ENCODE peak calls at places on chromosomes 16 and 17, in ten cellular contexts. One of them, this sample, is unnamed. For H3K4me1 and H3K9me3, the result is how much of the 10 kb centered on the place peaks cover.

GRCh38 chr16:56068816-56069215 is 122.5 kb upstream of the GNAO1 start:
- DNase-seq in H9: no peak
- DNase-seq in esophagus squamous epithelium: no peak
- DNase-seq in adrenal gland: no peak
- DNase-seq in heart left ventricle: no peak
- DNase-seq in colonic mucosa: no peak
- DNase-seq in upper lobe of left lung: no peak
- DNase-seq in A549: no peak
- DNase-seq in prostate gland: no peak
- DNase-seq in heart right ventricle: no peak
- DNase-seq in this sample: no peak

GRCh38 chr16:27595993-27596392 is 46.0 kb downstream of the KATNIP start:
- DNase-seq in adrenal gland: no peak
- DNase-seq in A549: no peak
- DNase-seq in prostate gland: no peak
- DNase-seq in colonic mucosa: no peak
- DNase-seq in heart right ventricle: no peak
- DNase-seq in esophagus squamous epithelium: no peak
- DNase-seq in upper lobe of left lung: no peak
- DNase-seq in heart left ventricle: no peak
- DNase-seq in H9: no peak
- DNase-seq in this sample: no peak

GRCh38 chr17:5416886-5417285 is 2.6 kb downstream of the NUP88 start:
- DNase-seq in upper lobe of left lung: no peak
- DNase-seq in prostate gland: no peak
- DNase-seq in esophagus squamous epithelium: no peak
- DNase-seq in colonic mucosa: peak
- DNase-seq in H9: no peak
- DNase-seq in heart left ventricle: no peak
- DNase-seq in adrenal gland: no peak
- DNase-seq in heart right ventricle: no peak
- DNase-seq in A549: no peak
- DNase-seq in this sample: no peak

GRCh38 chr17:27241346-27241946 is 52.5 kb upstream of the WSB1 start:
- DNase-seq in upper lobe of left lung: peak
- DNase-seq in heart right ventricle: no peak
- DNase-seq in A549: peak
- DNase-seq in esophagus squamous epithelium: no peak
- DNase-seq in adrenal gland: no peak
- DNase-seq in H9: peak
- DNase-seq in heart left ventricle: no peak
- DNase-seq in prostate gland: peak
- DNase-seq in colonic mucosa: no peak
- DNase-seq in this sample: no peak

GRCh38 chr16:68526143-68526781 is 12.8 kb upstream of the ZFP90 start:
- DNase-seq in colonic mucosa: no peak
- DNase-seq in adrenal gland: no peak
- DNase-seq in heart right ventricle: no peak
- DNase-seq in H9: no peak
- DNase-seq in A549: peak
- DNase-seq in esophagus squamous epithelium: no peak
- DNase-seq in upper lobe of left lung: no peak
- DNase-seq in prostate gland: no peak
- DNase-seq in heart left ventricle: no peak
- DNase-seq in this sample: no peak

GRCh38 chr17:75753514-75754377 is 11.2 kb downstream of the GALK1 start:
- DNase-seq in prostate gland: no peak
- DNase-seq in H9: peak
- DNase-seq in esophagus squamous epithelium: no peak
- DNase-seq in upper lobe of left lung: peak
- DNase-seq in heart left ventricle: peak
- DNase-seq in colonic mucosa: peak
- DNase-seq in heart right ventricle: peak
- DNase-seq in adrenal gland: peak
- DNase-seq in A549: no peak
- DNase-seq in this sample: no peak

GRCh38 chr17:45063198-45063597 is 2.1 kb downstream of the NMT1 start:
- DNase-seq in heart right ventricle: no peak
- DNase-seq in heart left ventricle: no peak
- DNase-seq in A549: no peak
- DNase-seq in esophagus squamous epithelium: no peak
- DNase-seq in H9: no peak
- DNase-seq in colonic mucosa: no peak
- DNase-seq in adrenal gland: no peak
- DNase-seq in prostate gland: no peak
- DNase-seq in upper lobe of left lung: no peak
- DNase-seq in this sample: no peak

GRCh38 chr17:7740481-7741001 is 23.0 kb downstream of the DNAH2 start:
- DNase-seq in H9: no peak
- DNase-seq in heart right ventricle: no peak
- DNase-seq in heart left ventricle: no peak
- DNase-seq in prostate gland: no peak
- DNase-seq in adrenal gland: peak
- DNase-seq in colonic mucosa: no peak
- DNase-seq in esophagus squamous epithelium: no peak
- DNase-seq in upper lobe of left lung: no peak
- DNase-seq in A549: no peak
- DNase-seq in this sample: no peak

GRCh38 chr17:59366040-59366757 is 34.7 kb downstream of the YPEL2 start:
- DNase-seq in colonic mucosa: no peak
- DNase-seq in upper lobe of left lung: peak
- DNase-seq in adrenal gland: no peak
- DNase-seq in H9: peak
- DNase-seq in prostate gland: no peak
- DNase-seq in A549: no peak
- DNase-seq in heart left ventricle: no peak
- DNase-seq in heart right ventricle: no peak
- DNase-seq in esophagus squamous epithelium: no peak
- DNase-seq in this sample: no peak

GRCh38 chr16:67393790-67394270 is 532 bp upstream of the TPPP3 start:
- DNase-seq in colonic mucosa: no peak
- DNase-seq in heart right ventricle: no peak
- DNase-seq in A549: no peak
- DNase-seq in adrenal gland: no peak
- DNase-seq in H9: no peak
- DNase-seq in heart left ventricle: no peak
- DNase-seq in upper lobe of left lung: no peak
- DNase-seq in esophagus squamous epithelium: no peak
- DNase-seq in prostate gland: no peak
- DNase-seq in this sample: no peak

GRCh38 chr17:75808905-75809621 is 24.5 kb downstream of the UNK start:
- DNase-seq in H9: peak
- DNase-seq in colonic mucosa: no peak
- DNase-seq in heart right ventricle: peak
- DNase-seq in A549: no peak
- DNase-seq in upper lobe of left lung: no peak
- DNase-seq in prostate gland: peak
- DNase-seq in esophagus squamous epithelium: no peak
- DNase-seq in heart left ventricle: peak
- DNase-seq in adrenal gland: peak
- DNase-seq in this sample: peak

GRCh38 chr17:491086-492014 is 138.7 kb upstream of the RPH3AL start:
- DNase-seq in heart left ventricle: peak
- DNase-seq in A549: peak
- DNase-seq in colonic mucosa: peak
- DNase-seq in heart right ventricle: peak
- DNase-seq in upper lobe of left lung: peak
- DNase-seq in esophagus squamous epithelium: no peak
- DNase-seq in prostate gland: peak
- DNase-seq in adrenal gland: peak
- DNase-seq in H9: peak
- DNase-seq in this sample: no peak

GRCh38 chr17:55706808-55707773 is 15.6 kb downstream of the TMEM100 start:
- DNase-seq in upper lobe of left lung: no peak
- DNase-seq in heart right ventricle: no peak
- DNase-seq in prostate gland: no peak
- DNase-seq in A549: no peak
- DNase-seq in colonic mucosa: no peak
- DNase-seq in esophagus squamous epithelium: no peak
- DNase-seq in adrenal gland: no peak
- DNase-seq in heart left ventricle: no peak
- DNase-seq in H9: peak
- DNase-seq in this sample: no peak

GRCh38 chr16:77788196-77789084 is at the start of gene VAT1L:
- DNase-seq in H9: peak
- DNase-seq in heart right ventricle: peak
- DNase-seq in upper lobe of left lung: no peak
- DNase-seq in esophagus squamous epithelium: no peak
- DNase-seq in colonic mucosa: peak
- DNase-seq in adrenal gland: peak
- DNase-seq in prostate gland: no peak
- DNase-seq in A549: peak
- DNase-seq in heart left ventricle: peak
- DNase-seq in this sample: no peak

GRCh38 chr17:52828621-52829020 is 670.1 kb upstream of the CA10 start:
- DNase-seq in heart right ventricle: no peak
- DNase-seq in colonic mucosa: no peak
- DNase-seq in adrenal gland: no peak
- DNase-seq in A549: peak
- DNase-seq in prostate gland: no peak
- DNase-seq in heart left ventricle: no peak
- DNase-seq in upper lobe of left lung: no peak
- DNase-seq in H9: no peak
- DNase-seq in esophagus squamous epithelium: no peak
- DNase-seq in this sample: no peak

GRCh38 chr17:77959926-77960521 is 1.5 kb downstream of the TNRC6C start:
- DNase-seq in H9: peak
- DNase-seq in heart left ventricle: no peak
- DNase-seq in heart right ventricle: peak
- DNase-seq in prostate gland: no peak
- DNase-seq in A549: no peak
- DNase-seq in adrenal gland: no peak
- DNase-seq in upper lobe of left lung: no peak
- DNase-seq in colonic mucosa: no peak
- DNase-seq in esophagus squamous epithelium: no peak
- DNase-seq in this sample: no peak

GRCh38 chr16:89319628-89319882 is 102.1 kb downstream of the ZNF778 start:
- DNase-seq in A549: no peak
- DNase-seq in esophagus squamous epithelium: no peak
- DNase-seq in adrenal gland: no peak
- DNase-seq in prostate gland: no peak
- DNase-seq in upper lobe of left lung: no peak
- DNase-seq in heart right ventricle: no peak
- DNase-seq in H9: no peak
- DNase-seq in colonic mucosa: no peak
- DNase-seq in heart left ventricle: no peak
- DNase-seq in this sample: no peak

GRCh38 chr17:79027274-79027924 is 3.4 kb downstream of the C1QTNF1 start:
- DNase-seq in A549: no peak
- DNase-seq in colonic mucosa: no peak
- DNase-seq in upper lobe of left lung: peak
- DNase-seq in esophagus squamous epithelium: no peak
- DNase-seq in prostate gland: no peak
- DNase-seq in H9: no peak
- DNase-seq in adrenal gland: peak
- DNase-seq in heart right ventricle: no peak
- DNase-seq in heart left ventricle: no peak
- DNase-seq in this sample: no peak

DNA sequence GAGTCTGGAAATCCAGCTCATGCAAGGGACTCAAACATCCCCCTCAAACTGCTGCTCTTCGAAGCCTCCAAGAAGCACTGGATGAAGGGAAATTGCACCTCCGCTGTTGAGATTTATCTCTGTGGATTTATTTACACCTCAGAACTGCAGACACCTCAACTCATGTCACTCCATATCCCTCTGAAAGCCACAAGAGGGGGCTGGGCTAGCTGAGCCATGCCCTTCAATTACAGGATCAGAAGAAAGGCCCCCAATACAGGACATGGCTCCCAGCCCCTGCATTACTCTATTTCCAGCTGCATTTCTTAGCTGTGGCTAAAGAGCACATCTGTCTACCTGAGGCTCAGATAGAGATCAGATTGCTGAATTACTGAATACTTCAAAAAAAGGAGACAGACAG is 103.1 kb upstream of the DYNLRB2 start:
- DNase-seq in heart left ventricle: no peak
- DNase-seq in A549: no peak
- DNase-seq in heart right ventricle: no peak
- DNase-seq in colonic mucosa: no peak
- DNase-seq in esophagus squamous epithelium: no peak
- DNase-seq in upper lobe of left lung: no peak
- DNase-seq in H9: peak
- DNase-seq in prostate gland: no peak
- DNase-seq in adrenal gland: no peak
- DNase-seq in this sample: no peak
- TF ChIP-seq CTCF in heart left ventricle: no peak
- TF ChIP-seq CTCF in A549: no peak
- TF ChIP-seq CTCF in heart right ventricle: no peak
- TF ChIP-seq CTCF in colonic mucosa: no peak
- TF ChIP-seq CTCF in esophagus squamous epithelium: no peak
- TF ChIP-seq CTCF in upper lobe of left lung: no peak
- TF ChIP-seq CTCF in H9: peak
- TF ChIP-seq CTCF in prostate gland: no peak
- TF ChIP-seq CTCF in adrenal gland: no peak
- TF ChIP-seq CTCF in this sample: no peak

GRCh38 chr16:49505556-49505955 is 132.0 kb downstream of the C16orf78 start:
- DNase-seq in esophagus squamous epithelium: no peak
- DNase-seq in upper lobe of left lung: no peak
- DNase-seq in adrenal gland: no peak
- DNase-seq in heart right ventricle: no peak
- DNase-seq in A549: no peak
- DNase-seq in prostate gland: no peak
- DNase-seq in H9: no peak
- DNase-seq in colonic mucosa: no peak
- DNase-seq in heart left ventricle: no peak
- DNase-seq in this sample: no peak
- H3K4me1 ChIP-seq in esophagus squamous epithelium: under half
- H3K4me1 ChIP-seq in upper lobe of left lung: under half
- H3K4me1 ChIP-seq in adrenal gland: under half
- H3K4me1 ChIP-seq in heart right ventricle: under half
- H3K4me1 ChIP-seq in A549: under half
- H3K4me1 ChIP-seq in prostate gland: under half
- H3K4me1 ChIP-seq in H9: under half
- H3K4me1 ChIP-seq in colonic mucosa: under half
- H3K4me1 ChIP-seq in heart left ventricle: under half
- H3K4me1 ChIP-seq in this sample: under half

DNA sequence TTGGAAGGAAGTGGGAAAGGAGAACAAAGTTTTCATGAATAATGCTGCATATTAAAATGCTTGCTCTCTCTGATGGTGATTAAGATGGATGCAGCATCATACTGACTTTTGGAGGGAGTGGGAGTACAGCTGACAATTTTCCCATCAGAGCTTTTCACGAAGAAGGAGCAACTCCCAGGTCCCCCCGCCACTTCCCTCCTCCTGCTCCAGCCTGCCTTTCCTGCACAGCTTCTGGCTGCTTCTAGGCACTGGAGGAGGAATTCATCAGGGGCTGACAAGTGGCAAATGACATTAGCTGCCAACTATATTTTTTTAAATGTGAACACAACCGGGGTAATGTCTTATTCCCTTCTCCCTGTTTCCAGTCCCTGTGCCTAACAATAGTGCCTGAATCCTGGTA is 477.9 kb downstream of the SHISA9 start:
- DNase-seq in heart right ventricle: no peak
- DNase-seq in heart left ventricle: no peak
- DNase-seq in colonic mucosa: no peak
- DNase-seq in prostate gland: no peak
- DNase-seq in H9: no peak
- DNase-seq in upper lobe of left lung: no peak
- DNase-seq in A549: no peak
- DNase-seq in esophagus squamous epithelium: no peak
- DNase-seq in adrenal gland: no peak
- DNase-seq in this sample: no peak
- H3K9me3 ChIP-seq in heart right ventricle: under half
- H3K9me3 ChIP-seq in heart left ventricle: under half
- H3K9me3 ChIP-seq in colonic mucosa: under half
- H3K9me3 ChIP-seq in prostate gland: under half
- H3K9me3 ChIP-seq in H9: under half
- H3K9me3 ChIP-seq in upper lobe of left lung: under half
- H3K9me3 ChIP-seq in A549: under half
- H3K9me3 ChIP-seq in esophagus squamous epithelium: under half
- H3K9me3 ChIP-seq in adrenal gland: under half
- H3K9me3 ChIP-seq in this sample: under half

GRCh38 chr17:42459256-42459982 is 741 bp downstream of the ATP6V0A1 start:
- DNase-seq in A549: peak
- DNase-seq in esophagus squamous epithelium: no peak
- DNase-seq in heart left ventricle: peak
- DNase-seq in adrenal gland: peak
- DNase-seq in H9: peak
- DNase-seq in prostate gland: peak
- DNase-seq in heart right ventricle: peak
- DNase-seq in colonic mucosa: peak
- DNase-seq in upper lobe of left lung: peak
- DNase-seq in this sample: peak
- TF ChIP-seq CTCF in A549: peak
- TF ChIP-seq CTCF in esophagus squamous epithelium: peak
- TF ChIP-seq CTCF in heart left ventricle: peak
- TF ChIP-seq CTCF in adrenal gland: peak
- TF ChIP-seq CTCF in H9: peak
- TF ChIP-seq CTCF in prostate gland: no peak
- TF ChIP-seq CTCF in heart right ventricle: no peak
- TF ChIP-seq CTCF in colonic mucosa: no peak
- TF ChIP-seq CTCF in upper lobe of left lung: peak
- TF ChIP-seq CTCF in this sample: no peak